ENCODE peak calls at places on chromosomes 7 and 10, in six cellular contexts. G is IMR-90, H is upper lobe of left lung, J is left ventricle myocardium inferior, Z is endothelial cell, Q is HFFc6. P is an unnamed sample.

GRCh38 chr10:25294032-25294926 is 119.5 kb downstream of the GPR158 start:
- DNase-seq in G (peak; percentile 8), H (no peak), J (no peak), Z (no peak), Q (no peak), P (peak; percentile 72)

GRCh38 chr10:70477661-70478162 is 855 bp upstream of the PALD1 start:
- DNase-seq in G (peak; percentile 18), H (peak; percentile 90), J (no peak), Z (peak; percentile 47), Q (no peak), P (no peak)

GRCh38 chr7:24963218-24963617 is 16.8 kb downstream of the OSBPL3 start:
- DNase-seq in G (peak; percentile 32), H (no peak), J (no peak), Z (no peak), Q (no peak), P (peak; percentile 79)

GRCh38 chr7:66912195-66912594 is 8.8 kb upstream of the TMEM248 start:
- DNase-seq in G (no peak), H (no peak), J (no peak), Z (no peak), Q (no peak), P (no peak)

GRCh38 chr10:118308664-118309063 is 33.5 kb downstream of the FAM204A start:
- DNase-seq in G (no peak), H (no peak), J (no peak), Z (no peak), Q (no peak), P (no peak)

GRCh38 chr7:157538735-157539134 is 201.9 kb downstream of the DNAJB6 start:
- DNase-seq in G (no peak), H (no peak), J (no peak), Z (no peak), Q (no peak), P (no peak)

GRCh38 chr7:129550673-129551360 is 48.5 kb downstream of the SMKR1 start:
- DNase-seq in G (no peak), H (no peak), J (no peak), Z (no peak), Q (peak; percentile 60), P (no peak)

GRCh38 chr7:88184848-88185304 is 35.0 kb downstream of the SRI start:
- DNase-seq in G (peak; percentile 12), H (no peak), J (no peak), Z (no peak), Q (peak; percentile 62), P (peak; percentile 87)

GRCh38 chr7:44391746-44392617 is 66.6 kb upstream of the CAMK2B start:
- DNase-seq in G (no peak), H (no peak), J (no peak), Z (no peak), Q (no peak), P (no peak)

GRCh38 chr10:565146-565545 is 124.3 kb downstream of the DIP2C start:
- DNase-seq in G (no peak), H (no peak), J (no peak), Z (no peak), Q (no peak), P (no peak)

GRCh38 chr7:28674359-28674782 is 262.1 kb downstream of the CREB5 start:
- DNase-seq in G (peak; percentile 7), H (no peak), J (no peak), Z (no peak), Q (no peak), P (peak; percentile 30)

GRCh38 chr7:139121-139520 is 53.2 kb upstream of the FAM20C start:
- DNase-seq in G (no peak), H (peak; percentile 38), J (peak; percentile 3), Z (no peak), Q (no peak), P (no peak)

GRCh38 chr10:47123889-47124288 is 176.1 kb upstream of the GDF10 start:
- DNase-seq in G (no peak), H (no peak), J (no peak), Z (no peak), Q (no peak), P (no peak)

GRCh38 chr10:109931153-109931552 is 7.8 kb upstream of the XPNPEP1 start:
- DNase-seq in G (no peak), H (no peak), J (no peak), Z (no peak), Q (no peak), P (peak; percentile 73)

GRCh38 chr7:36182854-36183604 is 30.0 kb downstream of the EEPD1 start:
- DNase-seq in G (no peak), H (no peak), J (no peak), Z (no peak), Q (no peak), P (no peak)

GRCh38 chr7:131826960-131827359 is 270.5 kb upstream of the PODXL start:
- DNase-seq in G (no peak), H (no peak), J (no peak), Z (no peak), Q (no peak), P (no peak)

GRCh38 chr10:86958109-86958830 is at the start of gene SNCG:
- DNase-seq in G (no peak), H (peak; percentile 84), J (no peak), Z (no peak), Q (no peak), P (no peak)

GRCh38 chr7:117249696-117250095 is 73.2 kb downstream of the WNT2 start:
- DNase-seq in G (peak; percentile 30), H (no peak), J (no peak), Z (no peak), Q (no peak), P (no peak)

GRCh38 chr7:100027197-100027596 is 11.8 kb downstream of the ZKSCAN1 start:
- DNase-seq in G (no peak), H (no peak), J (no peak), Z (no peak), Q (no peak), P (no peak)

GRCh38 chr7:101814996-101815825 is 2.2 kb upstream of the CUX1 start:
- DNase-seq in G (peak; percentile 21), H (peak; percentile 93), J (peak; percentile 29), Z (peak; percentile 73), Q (no peak), P (no peak)

GRCh38 chr7:127252736-127253288 is at the start of gene GRM8:
- DNase-seq in G (peak; percentile 22), H (peak; percentile 88), J (peak; percentile 27), Z (peak; percentile 50), Q (no peak), P (peak; percentile 53)

GRCh38 chr10:102300289-102300843 is 55.0 kb downstream of the GBF1 start:
- DNase-seq in G (peak; percentile 91), H (no peak), J (no peak), Z (no peak), Q (peak; percentile 83), P (peak; percentile 62)

GRCh38 chr10:124044143-124044862 is 49.1 kb downstream of the CHST15 start:
- DNase-seq in G (no peak), H (peak; percentile 56), J (no peak), Z (no peak), Q (no peak), P (no peak)

GRCh38 chr10:66414943-66415342 is 510.9 kb upstream of the LRRTM3 start:
- DNase-seq in G (no peak), H (no peak), J (no peak), Z (no peak), Q (no peak), P (no peak)

GRCh38 chr10:128511284-128511683 is 385.1 kb upstream of the MKI67 start:
- DNase-seq in G (no peak), H (no peak), J (no peak), Z (peak; percentile 10), Q (no peak), P (no peak)

DNA sequence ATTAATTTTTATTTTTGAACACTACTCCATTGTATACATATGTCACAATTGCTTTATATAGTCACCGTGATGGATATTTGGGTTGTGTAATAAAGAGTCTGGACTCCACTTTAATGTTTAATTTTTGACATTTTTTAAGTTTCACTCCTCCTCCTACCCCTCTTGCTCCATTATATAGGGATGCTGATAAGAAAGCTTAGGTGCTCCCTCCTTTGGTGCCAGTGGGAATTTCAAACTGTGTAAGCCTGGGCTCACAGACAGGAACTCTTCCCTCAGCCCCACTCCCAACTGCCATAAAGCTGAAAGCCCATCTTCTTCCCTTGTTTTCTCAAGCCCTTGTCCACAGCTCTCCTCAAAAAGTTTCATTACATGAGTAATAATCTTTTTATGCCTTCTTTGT is 47.6 kb downstream of the TWIST1 start:
- DNase-seq in G (peak; percentile 24), H (no peak), J (no peak), Z (no peak), Q (peak; percentile 15), P (peak; percentile 8)
- TF ChIP-seq CTCF in G (peak; percentile 30), H (no peak), J (no peak), Z (no peak), Q (peak; percentile 40), P (peak; percentile 23)

GRCh38 chr10:114087255-114087654 is 43.6 kb downstream of the ADRB1 start:
- DNase-seq in G (no peak), H (no peak), J (no peak), Z (no peak), Q (no peak), P (no peak)
- TF ChIP-seq CTCF in G (no peak), H (no peak), J (no peak), Z (peak; percentile 46), Q (peak; percentile 41), P (no peak)

DNA sequence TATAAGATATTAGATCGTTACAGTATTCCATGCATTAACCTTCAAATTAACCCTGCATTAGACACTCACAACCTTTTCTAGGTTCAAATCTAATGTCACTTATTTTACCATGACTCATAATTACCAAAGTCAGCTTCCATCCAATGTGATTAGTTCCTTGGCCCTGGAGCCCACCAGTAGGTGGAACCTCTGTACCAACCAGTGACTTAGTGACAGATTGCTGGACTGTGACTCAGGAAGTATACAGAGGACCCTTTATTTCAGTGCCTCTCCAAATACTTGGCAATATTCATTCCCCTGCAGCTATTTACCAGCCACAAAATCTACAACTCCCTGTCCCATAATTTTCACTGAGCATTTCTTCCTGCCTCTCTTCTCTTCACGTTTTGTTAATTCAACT is 1270.3 kb upstream of the SORCS1 start:
- DNase-seq in G (no peak), H (no peak), J (no peak), Z (no peak), Q (no peak), P (no peak)
- TF ChIP-seq CTCF in G (no peak), H (no peak), J (no peak), Z (no peak), Q (no peak), P (no peak)

GRCh38 chr10:119349341-119349740 is 142.0 kb downstream of the GRK5 start:
- DNase-seq in G (no peak), H (no peak), J (no peak), Z (no peak), Q (no peak), P (no peak)

GRCh38 chr10:119349937-119350513 is 142.7 kb downstream of the GRK5 start:
- DNase-seq in G (no peak), H (no peak), J (no peak), Z (no peak), Q (no peak), P (no peak)

GRCh38 chr10:119350529-119351001 is 143.2 kb downstream of the GRK5 start:
- DNase-seq in G (peak; percentile 49), H (no peak), J (no peak), Z (no peak), Q (no peak), P (peak; percentile 37)

GRCh38 chr10:119353438-119353837 is 146.1 kb downstream of the GRK5 start:
- DNase-seq in G (no peak), H (no peak), J (no peak), Z (no peak), Q (no peak), P (no peak)

DNA sequence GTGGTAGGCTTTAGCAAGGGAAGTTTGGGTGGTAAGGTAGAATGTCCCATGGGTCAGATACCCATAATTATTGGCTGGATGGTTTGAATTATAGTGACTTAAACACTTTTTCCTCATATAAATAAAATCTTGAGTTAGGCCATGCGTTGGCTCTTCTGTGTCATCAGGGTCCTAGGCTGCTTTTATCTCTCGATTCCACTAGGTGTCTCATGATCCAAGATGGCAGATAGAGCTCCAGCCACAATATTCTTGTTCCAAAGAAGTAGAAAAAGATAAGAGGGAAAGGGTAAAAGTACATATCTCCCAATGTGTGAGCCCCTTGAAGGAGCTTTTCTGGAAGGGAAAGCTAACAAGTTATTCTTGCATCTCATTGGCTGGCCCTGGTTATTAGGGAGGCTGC is 144.7 kb downstream of the GRK5 start:
- DNase-seq in G (no peak), H (no peak), J (no peak), Z (no peak), Q (no peak), P (no peak)
- TF ChIP-seq CTCF in G (no peak), H (no peak), J (no peak), Z (no peak), Q (peak; percentile 28), P (no peak)